ENCODE peak calls at places on chromosomes 2 and 18, in six cellular contexts. U is AG08396, I is NCI-H510A treated with DMSO at 0.1 percent for 48 hours, C is ELR, G is skeletal muscle cell, H is KBM-7. J is an unnamed sample.

GRCh38 chr2:239271471-239272255 is 129.2 kb downstream of the HDAC4 start:
- DNase-seq in U (no peak), I (no peak), C (no peak), G (no peak), H (no peak), J (no peak)

GRCh38 chr18:49250819-49251388 is 209.5 kb downstream of the DYM start:
- DNase-seq in U (no peak), I (peak), C (peak), G (no peak), H (peak), J (peak)

GRCh38 chr2:43478423-43479086 is 117.3 kb downstream of the THADA start:
- DNase-seq in U (no peak), I (no peak), C (no peak), G (no peak), H (no peak), J (no peak)

GRCh38 chr2:25365241-25365640 is 23.5 kb upstream of the DNMT3A start:
- DNase-seq in U (no peak), I (no peak), C (no peak), G (no peak), H (no peak), J (no peak)

GRCh38 chr2:111139637-111140317 is 19.1 kb downstream of the BCL2L11 start:
- DNase-seq in U (no peak), I (peak), C (no peak), G (peak), H (no peak), J (no peak)

GRCh38 chr18:75238100-75238499 is 27.5 kb downstream of the TSHZ1 start:
- DNase-seq in U (no peak), I (no peak), C (peak), G (no peak), H (no peak), J (no peak)

GRCh38 chr2:179302149-179302548 is 37.5 kb upstream of the SESTD1 start:
- DNase-seq in U (no peak), I (no peak), C (no peak), G (no peak), H (no peak), J (no peak)

GRCh38 chr2:206611736-206612135 is 30.6 kb upstream of the FAM237A start:
- DNase-seq in U (no peak), I (no peak), C (peak), G (no peak), H (no peak), J (no peak)